ENCODE peak calls at places on chromosome 6, in eight cellular contexts. Q is Peyer's patch, Y is HCT116, J is gastrocnemius medialis, B is IMR-90, X is lower leg skin, L is testis, A is uterus. C is an unnamed sample.

GRCh38 chr6:37822851-37823682 is 3.5 kb downstream of the ZFAND3 start:
- DNase-seq in Y (no peak), X (no peak), A (peak), Q (no peak), J (no peak), L (peak), B (no peak), C (no peak)

GRCh38 chr6:11618533-11618932 is 81.0 kb downstream of the TMEM170B start:
- DNase-seq in B (peak), Q (no peak), J (no peak), A (no peak), Y (peak), X (no peak), L (no peak), C (no peak)

GRCh38 chr6:48765352-48765961 is 654.5 kb upstream of the PTCHD4 start:
- DNase-seq in L (peak), X (no peak), Y (peak), Q (no peak), B (peak), A (no peak), J (no peak), C (no peak)

GRCh38 chr6:91387290-91388062 is 800.6 kb upstream of the MAP3K7 start:
- DNase-seq in A (no peak), Y (no peak), X (no peak), B (no peak), Q (no peak), J (no peak), L (no peak), C (no peak)

GRCh38 chr6:7073810-7074525 is 33.8 kb upstream of the RREB1 start:
- DNase-seq in Q (peak), J (no peak), X (peak), B (no peak), A (no peak), L (peak), Y (no peak), C (no peak)

GRCh38 chr6:45305546-45305945 is 22.6 kb upstream of the RUNX2 start:
- DNase-seq in B (peak), L (no peak), X (no peak), J (no peak), Q (no peak), Y (no peak), A (no peak), C (no peak)

GRCh38 chr6:40302856-40303449 is 284.2 kb downstream of the LRFN2 start:
- DNase-seq in Y (no peak), A (no peak), X (no peak), L (no peak), Q (no peak), J (no peak), B (no peak), C (no peak)

GRCh38 chr6:6704423-6705060 is 116.0 kb downstream of the LY86 start:
- DNase-seq in Q (no peak), Y (no peak), A (no peak), X (no peak), B (no peak), L (no peak), J (no peak), C (no peak)

GRCh38 chr6:18245642-18246041 is 18.7 kb downstream of the DEK start:
- DNase-seq in B (no peak), X (no peak), Q (no peak), A (no peak), L (no peak), Y (no peak), J (no peak), C (no peak)

GRCh38 chr6:166029506-166029905 is 138.1 kb downstream of the TBXT start:
- DNase-seq in Y (no peak), Q (no peak), B (peak), L (no peak), X (no peak), A (no peak), J (no peak), C (no peak)

GRCh38 chr6:62392289-62392688 is 106.3 kb upstream of the KHDRBS2 start:
- DNase-seq in A (no peak), J (no peak), B (no peak), L (no peak), Q (no peak), Y (no peak), X (no peak), C (no peak)

GRCh38 chr6:26275663-26276062 is 89.3 kb upstream of the BTN3A2 start:
- DNase-seq in B (no peak), L (no peak), Q (no peak), A (no peak), J (no peak), Y (no peak), X (no peak), C (no peak)

GRCh38 chr6:49430187-49430586 is 32.9 kb downstream of the MMUT start:
- DNase-seq in X (no peak), Q (no peak), B (peak), J (no peak), L (no peak), Y (no peak), A (no peak), C (no peak)

GRCh38 chr6:54291146-54291545 is 17.1 kb upstream of the TINAG start:
- DNase-seq in L (no peak), B (peak), J (no peak), A (no peak), Q (no peak), Y (no peak), X (no peak), C (no peak)

GRCh38 chr6:38640216-38640909 is 634 bp upstream of the BTBD9 start:
- DNase-seq in Q (peak), J (no peak), Y (no peak), L (peak), X (no peak), B (no peak), A (no peak), C (no peak)

GRCh38 chr6:11496152-11497060 is 41.1 kb upstream of the TMEM170B start:
- DNase-seq in Q (peak), L (peak), B (peak), Y (peak), X (peak), A (peak), J (peak), C (no peak)

GRCh38 chr6:91718198-91718597 is 1131.3 kb upstream of the MAP3K7 start:
- DNase-seq in X (no peak), L (no peak), J (no peak), Q (no peak), A (no peak), B (no peak), Y (no peak), C (no peak)

GRCh38 chr6:89997456-89998445 is 103.5 kb downstream of the GJA10 start:
- DNase-seq in J (no peak), A (no peak), L (no peak), B (no peak), X (no peak), Q (no peak), Y (no peak), C (no peak)

GRCh38 chr6:157281570-157281969 is 41.7 kb downstream of the TMEM242 start:
- DNase-seq in B (no peak), J (no peak), A (no peak), Y (no peak), L (no peak), Q (no peak), X (no peak), C (no peak)

GRCh38 chr6:119333707-119334295 is 15.8 kb downstream of the MAN1A1 start:
- DNase-seq in J (no peak), Y (no peak), Q (no peak), X (no peak), A (no peak), B (no peak), L (no peak), C (no peak)

GRCh38 chr6:18362058-18362561 is 25.0 kb upstream of the RNF144B start:
- DNase-seq in J (peak), L (no peak), X (no peak), Q (no peak), A (peak), Y (no peak), B (peak), C (no peak)

GRCh38 chr6:117498159-117498558 is 15.7 kb downstream of the DCBLD1 start:
- DNase-seq in A (no peak), L (no peak), Q (no peak), B (peak), J (no peak), Y (no peak), X (no peak), C (no peak)

GRCh38 chr6:144559865-144560603 is 274.9 kb downstream of the UTRN start:
- DNase-seq in J (no peak), B (peak), Y (no peak), A (no peak), L (no peak), Q (no peak), X (no peak), C (no peak)

GRCh38 chr6:142827356-142827755 is 117.6 kb downstream of the HIVEP2 start:
- DNase-seq in L (no peak), X (peak), Q (no peak), Y (no peak), A (peak), J (no peak), B (no peak), C (no peak)
- TF ChIP-seq POLR2A in L (no peak), X (no peak), Q (no peak), Y (no peak), A (no peak), J (no peak), B (no peak), C (no peak)

DNA sequence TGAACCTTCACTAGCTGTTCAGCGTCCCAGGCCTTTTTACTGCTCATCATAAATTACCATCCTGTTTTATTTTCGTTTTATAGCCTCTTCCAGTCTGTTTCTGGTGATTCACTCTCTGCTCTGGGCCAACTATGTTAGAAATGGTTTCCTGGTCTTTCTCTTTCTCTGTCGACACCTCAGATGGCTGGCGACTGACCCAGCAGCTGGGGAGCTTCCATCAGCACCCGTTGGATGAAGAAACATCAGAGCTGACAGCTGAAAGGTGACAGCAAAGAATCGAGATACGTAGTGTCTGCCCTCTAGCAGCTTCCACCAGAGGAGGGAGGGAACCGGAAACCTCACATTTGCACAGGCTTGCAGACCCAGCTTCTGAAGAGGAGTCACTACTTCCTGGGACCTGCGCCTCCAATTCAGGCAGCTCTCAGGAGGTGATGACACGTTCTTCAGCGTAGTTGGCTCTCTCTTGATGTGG is 82.9 kb upstream of the MLN start:
- DNase-seq in L (no peak), B (peak), Q (no peak), Y (no peak), J (peak), A (peak), X (peak), C (no peak)
- TF ChIP-seq POLR2A in L (no peak), B (no peak), Q (no peak), Y (no peak), J (no peak), A (no peak), X (no peak), C (no peak)

GRCh38 chr6:32190054-32190945 is at the start of gene PBX2:
- DNase-seq in A (peak), B (peak), J (peak), Y (peak), L (peak), Q (peak), X (peak), C (peak)
- TF ChIP-seq POLR2A in A (peak), B (peak), J (peak), Y (peak), L (peak), Q (peak), X (no peak), C (peak)

GRCh38 chr6:31739639-31740396 is at the start of gene MSH5:
- DNase-seq in Q (peak), L (peak), J (peak), A (peak), B (peak), X (peak), Y (peak), C (peak)
- TF ChIP-seq POLR2A in Q (peak), L (no peak), J (peak), A (peak), B (no peak), X (no peak), Y (peak), C (peak)

DNA sequence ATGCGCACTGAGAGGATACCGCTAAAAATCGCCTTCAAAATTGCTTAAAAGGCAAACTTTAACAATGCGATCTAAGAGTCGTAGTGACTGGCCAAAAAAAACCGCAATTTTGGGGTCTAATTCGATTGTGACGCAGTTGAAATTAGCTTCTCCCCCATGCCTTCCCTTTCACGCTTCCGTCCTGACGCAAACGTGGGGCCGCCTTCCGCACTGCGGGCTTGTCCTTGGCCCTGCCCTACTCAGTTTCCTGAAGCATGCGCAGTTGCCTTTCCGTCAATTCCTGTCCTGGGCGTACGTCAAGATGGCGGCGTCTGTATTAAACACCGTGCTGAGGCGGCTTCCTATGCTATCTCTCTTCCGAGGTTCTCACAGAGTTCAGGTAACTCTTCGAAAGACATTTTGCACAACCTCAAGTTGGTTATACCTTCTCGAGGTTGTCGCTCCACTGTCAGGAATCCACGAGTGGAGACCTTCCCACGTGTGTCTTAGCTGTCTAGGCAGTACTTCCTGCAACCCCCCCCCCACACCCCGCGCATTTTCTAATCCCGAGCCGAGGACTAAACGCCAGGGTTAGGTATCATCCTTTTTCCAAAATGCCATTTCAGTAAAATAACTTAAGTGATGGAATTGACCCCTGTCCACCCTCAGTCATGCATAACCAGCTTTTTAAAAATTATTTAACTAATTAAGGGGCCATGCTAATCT is at the start of gene MRPS18B:
- DNase-seq in Q (peak), X (peak), A (peak), J (peak), L (peak), B (peak), Y (peak), C (peak)
- TF ChIP-seq POLR2A in Q (peak), X (no peak), A (peak), J (peak), L (no peak), B (no peak), Y (peak), C (no peak)

DNA sequence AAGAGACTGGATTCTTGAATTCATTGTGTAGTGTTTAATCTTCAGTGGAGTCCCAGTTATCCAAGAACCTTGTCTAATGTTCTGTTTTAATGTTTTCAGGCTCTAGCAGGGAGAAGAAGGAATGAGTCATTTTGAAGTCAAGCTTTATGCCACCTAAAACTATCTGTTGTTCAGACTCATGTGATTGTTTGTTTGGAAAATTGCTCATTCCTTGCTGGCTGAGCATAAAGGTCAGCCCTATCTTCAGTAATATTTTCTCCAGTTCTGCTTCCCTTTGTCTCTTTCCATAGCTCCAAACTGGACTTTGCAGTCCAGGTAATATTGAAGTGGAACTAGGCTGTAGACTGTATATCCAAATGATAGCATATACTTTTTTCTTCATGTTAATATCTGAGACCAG is 34.3 kb downstream of the CLVS2 start:
- DNase-seq in L (no peak), J (no peak), Y (no peak), Q (no peak), A (no peak), X (no peak), B (no peak), C (no peak)
- TF ChIP-seq POLR2A in L (no peak), J (no peak), Y (no peak), Q (no peak), A (no peak), X (no peak), B (no peak), C (no peak)

GRCh38 chr6:32974541-32975308 is 6.3 kb downstream of the BRD2 start:
- DNase-seq in Y (no peak), X (no peak), L (no peak), J (no peak), Q (no peak), A (no peak), B (no peak), C (no peak)
- TF ChIP-seq POLR2A in Y (no peak), X (no peak), L (no peak), J (no peak), Q (no peak), A (no peak), B (no peak), C (no peak)

DNA sequence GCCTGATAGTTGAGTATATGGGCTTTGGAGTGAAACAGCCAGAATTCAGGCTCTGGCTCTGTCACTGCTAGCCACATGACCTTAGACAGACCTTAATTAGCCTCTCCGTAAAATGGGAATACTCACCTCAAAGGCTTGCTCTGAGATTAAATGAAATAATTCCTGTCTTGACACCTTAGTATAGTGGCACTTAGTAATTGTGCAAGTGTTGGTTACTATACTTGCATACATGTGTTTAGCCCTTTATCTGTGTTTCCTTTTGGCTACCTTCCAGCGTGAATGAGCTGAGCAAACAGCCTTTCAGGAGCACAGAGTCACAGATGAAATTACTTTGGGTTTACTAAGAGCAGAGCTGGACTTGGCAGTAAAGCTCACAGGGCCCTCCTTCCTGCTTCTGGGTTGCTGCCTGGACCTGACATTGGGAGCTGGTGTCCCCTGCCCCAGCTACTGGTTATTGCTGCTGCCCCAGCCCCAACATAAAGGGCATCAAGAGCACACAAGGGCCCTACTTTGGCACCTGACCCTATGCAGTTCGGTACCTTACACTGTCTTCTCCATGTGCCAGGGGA is 32.8 kb downstream of the CD164 start:
- DNase-seq in B (peak), L (peak), A (no peak), J (peak), Q (no peak), X (no peak), Y (no peak), C (no peak)
- TF ChIP-seq POLR2A in B (no peak), L (no peak), A (no peak), J (no peak), Q (no peak), X (no peak), Y (no peak), C (no peak)